ENCODE peak calls at places on chromosomes 12 and 14, in four cellular contexts. Y, S, A and E are unnamed samples.

GRCh38 chr14:102479777-102480176 is 29.8 kb downstream of the ANKRD9 start:
- DNase-seq in A (no peak), S (no peak), Y (peak; percentile 67), E (no peak)

GRCh38 chr12:92702754-92703679 is at the start of gene PLEKHG7:
- DNase-seq in Y (peak; percentile 52), S (no peak), A (no peak), E (peak; percentile 51)

GRCh38 chr12:92411687-92412086 is 266.0 kb upstream of the BTG1 start:
- DNase-seq in Y (no peak), S (no peak), A (no peak), E (no peak)

GRCh38 chr14:93857500-93857899 is 69.2 kb upstream of the PRIMA1 start:
- DNase-seq in Y (no peak), S (peak; percentile 47), A (peak; percentile 63), E (peak; percentile 17)

GRCh38 chr12:106868982-106869381 is 86.7 kb upstream of the TMEM263 start:
- DNase-seq in A (no peak), Y (no peak), S (no peak), E (no peak)

GRCh38 chr12:88245905-88246304 is 103.8 kb downstream of the TMTC3 start:
- DNase-seq in S (no peak), A (no peak), Y (no peak), E (no peak)

GRCh38 chr14:34701808-34702207 is 12.6 kb downstream of the CFL2 start:
- DNase-seq in A (no peak), Y (no peak), S (no peak), E (no peak)

GRCh38 chr14:37150414-37150813 is 22.0 kb downstream of the SLC25A21 start:
- DNase-seq in A (no peak), Y (no peak), S (peak; percentile 48), E (peak; percentile 56)

GRCh38 chr12:75986001-75986739 is 45.4 kb downstream of the PHLDA1 start:
- DNase-seq in Y (peak; percentile 33), S (no peak), A (no peak), E (peak; percentile 36)

GRCh38 chr12:70197362-70197744 is 45.9 kb upstream of the CNOT2 start:
- DNase-seq in Y (no peak), S (no peak), A (no peak), E (no peak)

GRCh38 chr14:82710257-82710841 is 1176.7 kb upstream of the SEL1L start:
- DNase-seq in A (peak; percentile 76), S (peak; percentile 84), Y (peak; percentile 54), E (peak; percentile 81)

GRCh38 chr14:104419865-104420458 is 159.6 kb upstream of the C14orf180 start:
- DNase-seq in Y (no peak), A (peak; percentile 5), S (no peak), E (no peak)

GRCh38 chr14:104421892-104422291 is 157.7 kb upstream of the C14orf180 start:
- DNase-seq in A (peak; percentile 18), S (no peak), Y (no peak), E (no peak)

GRCh38 chr14:104420990-104421389 is 158.6 kb upstream of the C14orf180 start:
- DNase-seq in S (no peak), A (peak; percentile 11), Y (no peak), E (no peak)

GRCh38 chr14:104421401-104421821 is 158.2 kb upstream of the C14orf180 start:
- DNase-seq in S (no peak), Y (no peak), A (peak; percentile 19), E (no peak)

GRCh38 chr14:104416383-104416782 is 163.2 kb upstream of the C14orf180 start:
- DNase-seq in A (no peak), S (no peak), Y (no peak), E (no peak)
- H3K27ac ChIP-seq in A (no peak overlapping the region), S (no peak overlapping the region), Y (no peak overlapping the region), E (no peak overlapping the region)

GRCh38 chr14:63493246-63493645 is 49.9 kb downstream of the PPP2R5E start:
- DNase-seq in S (peak; percentile 64), A (no peak), Y (no peak), E (peak; percentile 23)
- TF ChIP-seq CTCF in S (peak; percentile 23), A (peak; percentile 33), Y (no peak), E (no peak)

DNA sequence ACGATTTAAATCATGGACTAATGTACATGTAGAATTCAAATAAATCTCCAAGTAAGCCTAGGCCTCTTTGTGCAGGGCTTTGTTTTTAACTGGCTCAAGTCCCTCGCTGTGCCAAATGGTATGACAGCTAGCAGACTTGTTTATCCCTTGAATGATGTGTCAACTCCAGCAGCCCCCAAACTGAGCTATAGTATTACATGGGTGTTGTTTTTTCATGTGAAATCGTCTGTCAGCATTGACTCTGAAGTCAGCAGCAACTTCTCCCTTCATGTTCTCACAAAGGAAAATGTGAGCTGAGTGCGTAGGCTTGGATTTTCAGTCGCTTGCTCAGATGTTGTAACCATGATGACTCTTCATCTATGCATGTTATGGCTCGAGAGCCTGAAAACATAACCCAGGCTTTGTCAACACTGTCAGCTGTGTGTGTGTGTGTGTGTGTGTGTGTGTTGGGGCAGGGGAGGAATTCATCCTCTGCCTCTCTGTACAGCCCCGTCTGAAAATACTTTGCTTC is 73.3 kb downstream of the PTHLH start:
- DNase-seq in S (no peak), Y (no peak), A (no peak), E (peak; percentile 80)
- H3K27ac ChIP-seq in S (no peak overlapping the region), Y (no peak overlapping the region), A (no peak overlapping the region), E (peak overlapping the region; percentile 90)

DNA sequence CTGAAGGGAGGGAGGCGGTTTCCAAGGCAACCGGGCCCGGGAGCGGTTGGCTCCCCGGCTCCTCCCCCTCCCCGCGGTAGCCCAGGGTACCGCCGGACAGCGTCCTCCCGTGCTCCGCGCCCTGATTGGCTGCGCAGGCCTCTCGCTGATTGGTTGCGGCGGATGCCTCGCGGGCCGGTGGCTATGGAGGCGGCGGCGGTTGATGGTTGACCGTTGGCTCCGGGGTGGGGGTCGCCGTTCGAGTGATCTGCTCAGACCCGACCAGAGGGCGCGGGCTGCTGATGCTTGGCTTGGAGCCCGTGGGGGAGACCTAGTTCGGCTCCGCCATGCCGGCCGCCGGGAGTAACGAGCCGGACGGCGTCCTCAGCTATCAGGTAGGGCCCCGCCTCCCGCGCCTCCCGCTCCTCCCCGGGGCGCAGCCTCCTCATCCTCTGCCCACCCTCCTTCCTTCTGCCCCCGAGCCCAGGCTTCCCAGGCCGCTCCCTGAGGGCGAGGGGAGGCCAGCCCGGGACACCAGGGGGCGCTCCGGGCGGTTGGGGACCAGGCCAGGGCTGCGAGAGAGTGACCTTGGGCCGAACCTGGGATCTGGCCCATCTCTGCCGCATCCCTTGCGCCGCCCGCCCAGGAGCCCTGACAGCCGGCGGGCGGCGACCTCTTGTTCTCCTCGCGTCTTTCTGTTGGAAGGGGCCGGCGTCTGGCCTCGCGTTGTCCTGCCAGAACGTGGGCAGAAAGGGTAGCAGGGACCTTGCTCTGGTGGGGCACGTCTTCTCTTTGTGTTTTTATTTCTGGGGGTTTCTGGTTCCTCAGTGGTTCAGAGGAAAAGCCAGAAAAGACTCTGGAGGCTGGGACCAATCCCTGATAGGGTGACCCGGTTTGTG is at the start of gene SLC4A8:
- DNase-seq in Y (peak; percentile 81), S (peak; percentile 100), A (peak; percentile 99), E (peak; percentile 96)
- TF ChIP-seq CTCF in Y (peak; percentile 69), S (peak; percentile 83), A (peak; percentile 97), E (peak; percentile 95)

GRCh38 chr12:95164656-95165055 is 52.6 kb downstream of the FGD6 start:
- DNase-seq in S (no peak), A (no peak), Y (no peak), E (no peak)
- H3K27ac ChIP-seq in S (no peak overlapping the region), A (no peak overlapping the region), Y (no peak overlapping the region), E (peak overlapping the region; percentile 75)

GRCh38 chr14:95452176-95452889 is 64.1 kb downstream of the SYNE3 start:
- DNase-seq in A (peak; percentile 66), S (peak; percentile 35), Y (no peak), E (no peak)
- TF ChIP-seq CTCF in A (peak; percentile 72), S (peak; percentile 53), Y (no peak), E (peak; percentile 12)

DNA sequence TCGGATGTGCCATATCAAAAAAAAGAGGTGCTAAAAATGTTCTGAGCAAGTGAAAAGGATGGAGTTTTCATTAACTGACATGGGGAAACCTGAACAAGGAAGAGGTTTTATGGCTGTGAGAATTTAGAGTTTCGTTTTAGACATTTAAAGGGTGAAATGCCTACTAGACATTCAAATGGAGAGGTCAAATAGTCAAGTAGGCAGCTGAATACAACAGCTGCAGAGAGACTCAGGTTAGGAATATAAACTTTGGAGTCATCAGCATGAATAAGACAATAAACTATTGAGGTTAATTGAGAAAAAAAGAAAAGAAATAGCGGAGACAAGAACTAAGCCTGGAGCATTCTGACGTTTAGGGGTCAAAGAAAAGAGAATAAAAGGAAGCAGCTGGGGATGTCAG is 364.9 kb upstream of the GARIN6 start:
- DNase-seq in Y (no peak), S (no peak), A (no peak), E (no peak)
- H3K27ac ChIP-seq in Y (no peak overlapping the region), S (no peak overlapping the region), A (no peak overlapping the region), E (no peak overlapping the region)

DNA sequence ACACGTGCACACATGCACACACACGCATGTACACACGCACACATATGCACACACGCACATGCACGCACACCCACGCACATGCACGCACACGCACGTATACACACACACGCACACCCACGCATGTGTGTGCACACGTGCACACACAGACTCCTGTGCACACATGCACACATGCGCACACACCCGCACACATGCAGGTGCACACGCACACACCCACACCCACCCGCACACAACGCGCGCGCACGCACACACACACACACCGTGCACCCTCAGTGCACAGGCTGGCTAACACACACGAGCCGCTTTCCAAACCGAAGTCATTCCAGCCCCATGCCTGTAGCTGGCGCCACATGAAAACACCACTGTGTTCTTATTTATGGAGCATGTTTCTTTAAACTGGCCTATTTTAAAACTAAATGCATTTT is 45.3 kb downstream of the GALNT9 start:
- DNase-seq in A (no peak), S (no peak), Y (no peak), E (no peak)
- TF ChIP-seq CTCF in A (peak; percentile 57), S (peak; percentile 45), Y (no peak), E (peak; percentile 48)